ENCODE peak calls at places on chromosomes 1 and 21, in ten cellular contexts. A, L, R, D, E, H, O, Y, C and N are unnamed samples.

GRCh38 chr1:84687703-84688460 is 2.4 kb downstream of the SSX2IP start:
- DNase-seq in A (no peak), D (no peak), Y (no peak), L (no peak), O (no peak), C (peak; percentile 79), H (no peak), R (no peak), E (no peak), N (no peak)

GRCh38 chr1:36525166-36525565 is 42.5 kb upstream of the CSF3R start:
- DNase-seq in E (no peak), D (no peak), R (no peak), O (no peak), Y (no peak), C (no peak), A (no peak), H (no peak), L (no peak), N (no peak)

GRCh38 chr21:36397606-36398005 is 12.4 kb downstream of the CHAF1B start:
- DNase-seq in Y (no peak), L (no peak), R (no peak), E (no peak), A (peak; percentile 5), C (no peak), D (no peak), O (no peak), H (no peak), N (no peak)

GRCh38 chr21:45142469-45142868 is 68.1 kb downstream of the ADARB1 start:
- DNase-seq in H (no peak), R (peak; percentile 82), Y (no peak), A (peak; percentile 61), D (no peak), E (peak; percentile 58), C (peak; percentile 82), O (no peak), L (no peak), N (no peak)

GRCh38 chr1:244992833-244993232 is 128.5 kb upstream of the HNRNPU start:
- DNase-seq in C (peak; percentile 86), O (no peak), R (no peak), A (no peak), D (no peak), L (no peak), Y (no peak), H (no peak), E (peak; percentile 27), N (no peak)

GRCh38 chr1:211335507-211336157 is 9.0 kb downstream of the TRAF5 start:
- DNase-seq in A (no peak), R (no peak), E (no peak), H (no peak), D (no peak), L (no peak), O (no peak), Y (no peak), C (no peak), N (no peak)

GRCh38 chr21:40120944-40121575 is 253.8 kb downstream of the PCP4 start:
- DNase-seq in A (no peak), H (peak; percentile 8), E (no peak), Y (no peak), R (no peak), O (no peak), D (no peak), C (peak; percentile 7), L (no peak), N (no peak)

GRCh38 chr1:31776032-31776431 is 11.9 kb upstream of the ADGRB2 start:
- DNase-seq in C (no peak), D (no peak), E (no peak), L (no peak), H (no peak), Y (no peak), A (no peak), O (no peak), R (no peak), N (no peak)

GRCh38 chr1:69230223-69230622 is 337.5 kb upstream of the LRRC7 start:
- DNase-seq in O (no peak), R (no peak), D (no peak), L (no peak), E (no peak), H (no peak), Y (no peak), A (no peak), C (no peak), N (no peak)

GRCh38 chr1:119818181-119818580 is 6.9 kb upstream of the REG4 start:
- DNase-seq in A (no peak), O (no peak), L (no peak), E (no peak), C (no peak), R (no peak), D (no peak), H (no peak), Y (no peak), N (no peak)

GRCh38 chr1:215023151-215023832 is 59.2 kb upstream of the KCNK2 start:
- DNase-seq in E (no peak), R (no peak), O (no peak), H (no peak), C (peak; percentile 26), L (no peak), Y (no peak), A (no peak), D (no peak), N (no peak)

GRCh38 chr1:246004281-246004680 is 502.8 kb downstream of the SMYD3 start:
- DNase-seq in E (no peak), O (no peak), H (no peak), L (no peak), Y (no peak), D (no peak), A (no peak), R (no peak), C (no peak), N (no peak)

GRCh38 chr1:59137968-59138367 is 158.9 kb upstream of the FGGY start:
- DNase-seq in C (no peak), A (no peak), H (no peak), L (no peak), R (no peak), D (no peak), E (no peak), O (no peak), Y (no peak), N (no peak)

GRCh38 chr1:100482167-100482566 is 55.8 kb upstream of the GPR88 start:
- DNase-seq in L (no peak), Y (no peak), H (no peak), D (no peak), R (no peak), C (peak; percentile 10), A (no peak), E (no peak), O (no peak), N (no peak)

GRCh38 chr1:39395357-39395831 is 96.0 kb upstream of the BMP8A start:
- DNase-seq in D (no peak), A (no peak), Y (no peak), R (no peak), L (no peak), O (no peak), C (peak; percentile 93), E (peak; percentile 61), H (no peak), N (no peak)

GRCh38 chr1:115117303-115117702 is 28.0 kb upstream of the TSPAN2 start:
- DNase-seq in O (no peak), H (no peak), D (no peak), R (no peak), A (no peak), C (no peak), Y (no peak), L (no peak), E (no peak), N (no peak)

GRCh38 chr1:234891427-234891826 is 237.2 kb downstream of the TOMM20 start:
- DNase-seq in E (no peak), D (no peak), L (no peak), H (no peak), C (no peak), Y (no peak), A (no peak), O (no peak), R (no peak), N (no peak)

GRCh38 chr21:39003982-39004775 is 179.1 kb downstream of the PSMG1 start:
- DNase-seq in E (no peak), R (no peak), C (peak; percentile 74), O (no peak), A (no peak), H (no peak), D (no peak), Y (no peak), L (no peak), N (no peak)

GRCh38 chr1:209526137-209526536 is 57.4 kb upstream of the CAMK1G start:
- DNase-seq in R (no peak), O (no peak), L (no peak), D (no peak), A (no peak), H (no peak), E (no peak), C (no peak), Y (no peak), N (no peak)

GRCh38 chr1:205532996-205533728 is 28.7 kb downstream of the CDK18 start:
- DNase-seq in D (no peak), C (no peak), O (no peak), Y (no peak), H (no peak), E (no peak), L (no peak), R (peak; percentile 46), A (no peak), N (no peak)

GRCh38 chr1:56153276-56153675 is 426.1 kb downstream of the PLPP3 start:
- DNase-seq in L (no peak), O (no peak), Y (no peak), D (no peak), H (no peak), A (no peak), E (no peak), C (no peak), R (no peak), N (no peak)

GRCh38 chr1:181985981-181986906 is 75.3 kb downstream of the ZNF648 start:
- DNase-seq in O (no peak), Y (no peak), H (no peak), C (no peak), A (no peak), D (no peak), E (no peak), L (no peak), R (no peak), N (no peak)

GRCh38 chr1:93716974-93717373 is 35.3 kb upstream of the BCAR3 start:
- DNase-seq in Y (no peak), H (no peak), E (no peak), C (peak; percentile 35), R (no peak), A (no peak), O (no peak), L (no peak), D (no peak), N (no peak)

GRCh38 chr1:69568435-69569280 is 936 bp downstream of the LRRC7 start:
- DNase-seq in C (no peak), A (no peak), O (no peak), R (peak; percentile 45), L (peak; percentile 19), H (no peak), E (no peak), D (no peak), Y (no peak), N (peak; percentile 35)